ENCODE peak calls at places on chromosomes 13 and 19, in six cellular contexts. One of them, this sample, is unnamed.
A peak's percentile ranks its signal among the peaks of the same experiment; 100 is the strongest.

GRCh38 chr13:102667023-102667422 is 27.8 kb downstream of the METTL21C start:
- ATAC-seq in mucosa of descending colon: no peak
- ATAC-seq in left cardiac atrium: no peak
- ATAC-seq in left colon: no peak
- ATAC-seq in lower lobe of right lung: no peak
- ATAC-seq in CD4-positive, alpha-beta T cell: no peak
- ATAC-seq in this sample: no peak

GRCh38 chr13:57874530-57874929 is 243.0 kb downstream of the PCDH17 start:
- ATAC-seq in lower lobe of right lung: no peak
- ATAC-seq in CD4-positive, alpha-beta T cell: no peak
- ATAC-seq in mucosa of descending colon: no peak
- ATAC-seq in left colon: no peak
- ATAC-seq in left cardiac atrium: peak; percentile 92
- ATAC-seq in this sample: no peak

GRCh38 chr13:52001120-52001731 is 10.0 kb downstream of the ATP7B start:
- ATAC-seq in left colon: peak; percentile 35
- ATAC-seq in left cardiac atrium: peak; percentile 49
- ATAC-seq in lower lobe of right lung: peak; percentile 59
- ATAC-seq in mucosa of descending colon: peak; percentile 50
- ATAC-seq in CD4-positive, alpha-beta T cell: peak; percentile 81
- ATAC-seq in this sample: no peak

GRCh38 chr13:60583196-60583908 is 186.3 kb downstream of the TDRD3 start:
- ATAC-seq in left colon: no peak
- ATAC-seq in mucosa of descending colon: no peak
- ATAC-seq in lower lobe of right lung: peak; percentile 25
- ATAC-seq in left cardiac atrium: peak; percentile 30
- ATAC-seq in CD4-positive, alpha-beta T cell: no peak
- ATAC-seq in this sample: no peak

GRCh38 chr13:100440756-100441421 is 147.7 kb downstream of the GGACT start:
- ATAC-seq in left colon: no peak
- ATAC-seq in lower lobe of right lung: no peak
- ATAC-seq in mucosa of descending colon: no peak
- ATAC-seq in CD4-positive, alpha-beta T cell: no peak
- ATAC-seq in left cardiac atrium: peak; percentile 35
- ATAC-seq in this sample: no peak

GRCh38 chr19:46271488-46272197 is 25.2 kb upstream of the HIF3A start:
- ATAC-seq in lower lobe of right lung: peak; percentile 61
- ATAC-seq in left colon: no peak
- ATAC-seq in mucosa of descending colon: no peak
- ATAC-seq in CD4-positive, alpha-beta T cell: no peak
- ATAC-seq in left cardiac atrium: peak; percentile 72
- ATAC-seq in this sample: peak; percentile 31

GRCh38 chr19:51114087-51114714 is 6.0 kb upstream of the CTU1 start:
- ATAC-seq in mucosa of descending colon: no peak
- ATAC-seq in left cardiac atrium: no peak
- ATAC-seq in CD4-positive, alpha-beta T cell: peak; percentile 75
- ATAC-seq in lower lobe of right lung: no peak
- ATAC-seq in left colon: no peak
- ATAC-seq in this sample: no peak

GRCh38 chr13:58795715-58796114 is 1164.2 kb downstream of the PCDH17 start:
- ATAC-seq in left colon: no peak
- ATAC-seq in CD4-positive, alpha-beta T cell: no peak
- ATAC-seq in mucosa of descending colon: no peak
- ATAC-seq in lower lobe of right lung: no peak
- ATAC-seq in left cardiac atrium: no peak
- ATAC-seq in this sample: no peak

GRCh38 chr13:48998893-48999292 is 23.2 kb downstream of the FNDC3A start:
- ATAC-seq in lower lobe of right lung: peak; percentile 54
- ATAC-seq in left cardiac atrium: no peak
- ATAC-seq in mucosa of descending colon: peak; percentile 32
- ATAC-seq in left colon: peak; percentile 78
- ATAC-seq in CD4-positive, alpha-beta T cell: no peak
- ATAC-seq in this sample: no peak

GRCh38 chr19:14183741-14184395 is 22.1 kb downstream of the ADGRL1 start:
- ATAC-seq in mucosa of descending colon: no peak
- ATAC-seq in left colon: no peak
- ATAC-seq in lower lobe of right lung: peak; percentile 5
- ATAC-seq in left cardiac atrium: peak; percentile 14
- ATAC-seq in CD4-positive, alpha-beta T cell: no peak
- ATAC-seq in this sample: no peak

GRCh38 chr13:76798037-76798436 is 88.2 kb downstream of the KCTD12 start:
- ATAC-seq in CD4-positive, alpha-beta T cell: no peak
- ATAC-seq in mucosa of descending colon: peak; percentile 63
- ATAC-seq in left colon: peak; percentile 44
- ATAC-seq in lower lobe of right lung: peak; percentile 73
- ATAC-seq in left cardiac atrium: peak; percentile 32
- ATAC-seq in this sample: no peak

GRCh38 chr13:43611631-43612416 is 174.9 kb downstream of the ENOX1 start:
- ATAC-seq in left cardiac atrium: no peak
- ATAC-seq in left colon: no peak
- ATAC-seq in CD4-positive, alpha-beta T cell: no peak
- ATAC-seq in mucosa of descending colon: no peak
- ATAC-seq in lower lobe of right lung: no peak
- ATAC-seq in this sample: no peak

GRCh38 chr19:5913739-5914357 is at the start of gene CAPS:
- ATAC-seq in CD4-positive, alpha-beta T cell: no peak
- ATAC-seq in mucosa of descending colon: peak; percentile 88
- ATAC-seq in left colon: peak; percentile 84
- ATAC-seq in lower lobe of right lung: peak; percentile 91
- ATAC-seq in left cardiac atrium: peak; percentile 81
- ATAC-seq in this sample: peak; percentile 80

GRCh38 chr19:15367439-15367838 is 12.1 kb downstream of the AKAP8 start:
- ATAC-seq in left cardiac atrium: peak; percentile 45
- ATAC-seq in left colon: peak; percentile 44
- ATAC-seq in mucosa of descending colon: no peak
- ATAC-seq in lower lobe of right lung: no peak
- ATAC-seq in CD4-positive, alpha-beta T cell: no peak
- ATAC-seq in this sample: no peak

GRCh38 chr13:87311165-87311564 is 360.0 kb upstream of the SLITRK5 start:
- ATAC-seq in mucosa of descending colon: no peak
- ATAC-seq in lower lobe of right lung: no peak
- ATAC-seq in left cardiac atrium: no peak
- ATAC-seq in left colon: no peak
- ATAC-seq in CD4-positive, alpha-beta T cell: no peak
- ATAC-seq in this sample: no peak

GRCh38 chr13:109431217-109431616 is 355.2 kb downstream of the IRS2 start:
- ATAC-seq in mucosa of descending colon: no peak
- ATAC-seq in left cardiac atrium: no peak
- ATAC-seq in left colon: no peak
- ATAC-seq in CD4-positive, alpha-beta T cell: no peak
- ATAC-seq in lower lobe of right lung: no peak
- ATAC-seq in this sample: no peak

GRCh38 chr19:43311706-43312105 is 41.8 kb upstream of the CD177 start:
- ATAC-seq in mucosa of descending colon: no peak
- ATAC-seq in CD4-positive, alpha-beta T cell: no peak
- ATAC-seq in left cardiac atrium: no peak
- ATAC-seq in lower lobe of right lung: no peak
- ATAC-seq in left colon: no peak
- ATAC-seq in this sample: no peak

GRCh38 chr13:109569938-109570711 is 216.3 kb downstream of the IRS2 start:
- ATAC-seq in left cardiac atrium: no peak
- ATAC-seq in CD4-positive, alpha-beta T cell: peak; percentile 85
- ATAC-seq in lower lobe of right lung: no peak
- ATAC-seq in mucosa of descending colon: peak; percentile 69
- ATAC-seq in left colon: no peak
- ATAC-seq in this sample: no peak

GRCh38 chr19:36183455-36183741 is 31.1 kb downstream of the ZNF565 start:
- ATAC-seq in left colon: no peak
- ATAC-seq in lower lobe of right lung: no peak
- ATAC-seq in CD4-positive, alpha-beta T cell: no peak
- ATAC-seq in mucosa of descending colon: no peak
- ATAC-seq in left cardiac atrium: peak; percentile 78
- ATAC-seq in this sample: no peak

GRCh38 chr13:37565425-37565824 is 33.1 kb downstream of the POSTN start:
- ATAC-seq in left cardiac atrium: no peak
- ATAC-seq in mucosa of descending colon: no peak
- ATAC-seq in lower lobe of right lung: no peak
- ATAC-seq in left colon: no peak
- ATAC-seq in CD4-positive, alpha-beta T cell: no peak
- ATAC-seq in this sample: no peak

GRCh38 chr13:75415720-75416119 is 66.2 kb downstream of the TBC1D4 start:
- ATAC-seq in left colon: no peak
- ATAC-seq in CD4-positive, alpha-beta T cell: no peak
- ATAC-seq in mucosa of descending colon: no peak
- ATAC-seq in lower lobe of right lung: no peak
- ATAC-seq in left cardiac atrium: peak; percentile 37
- ATAC-seq in this sample: peak; percentile 64

GRCh38 chr19:27392027-27392632 is 1820.8 kb downstream of the UQCRFS1 start:
- ATAC-seq in left colon: no peak
- ATAC-seq in lower lobe of right lung: peak; percentile 18
- ATAC-seq in left cardiac atrium: no peak
- ATAC-seq in mucosa of descending colon: no peak
- ATAC-seq in CD4-positive, alpha-beta T cell: no peak
- ATAC-seq in this sample: no peak

GRCh38 chr13:33865945-33866344 is 48.0 kb downstream of the RFC3 start:
- ATAC-seq in lower lobe of right lung: no peak
- ATAC-seq in mucosa of descending colon: no peak
- ATAC-seq in CD4-positive, alpha-beta T cell: no peak
- ATAC-seq in left colon: no peak
- ATAC-seq in left cardiac atrium: no peak
- ATAC-seq in this sample: no peak

GRCh38 chr19:50549927-50550593 is 18.2 kb downstream of the LRRC4B start:
- ATAC-seq in left colon: no peak
- ATAC-seq in CD4-positive, alpha-beta T cell: no peak
- ATAC-seq in left cardiac atrium: no peak
- ATAC-seq in lower lobe of right lung: no peak
- ATAC-seq in mucosa of descending colon: no peak
- ATAC-seq in this sample: no peak

GRCh38 chr19:35159606-35160005 is 5.1 kb downstream of the FXYD5 start:
- ATAC-seq in left colon: no peak
- ATAC-seq in mucosa of descending colon: no peak
- ATAC-seq in CD4-positive, alpha-beta T cell: no peak
- ATAC-seq in left cardiac atrium: no peak
- ATAC-seq in lower lobe of right lung: no peak
- ATAC-seq in this sample: no peak

GRCh38 chr19:29625316-29625715 is 19.2 kb downstream of the POP4 start:
- ATAC-seq in lower lobe of right lung: no peak
- ATAC-seq in CD4-positive, alpha-beta T cell: no peak
- ATAC-seq in mucosa of descending colon: no peak
- ATAC-seq in left cardiac atrium: no peak
- ATAC-seq in left colon: no peak
- ATAC-seq in this sample: no peak

GRCh38 chr19:42368360-42368759 is 21.7 kb downstream of the CNFN start:
- ATAC-seq in mucosa of descending colon: no peak
- ATAC-seq in CD4-positive, alpha-beta T cell: no peak
- ATAC-seq in lower lobe of right lung: no peak
- ATAC-seq in left colon: no peak
- ATAC-seq in left cardiac atrium: no peak
- ATAC-seq in this sample: no peak

GRCh38 chr13:71171740-71172139 is 695.3 kb downstream of the DACH1 start:
- ATAC-seq in lower lobe of right lung: no peak
- ATAC-seq in CD4-positive, alpha-beta T cell: no peak
- ATAC-seq in mucosa of descending colon: no peak
- ATAC-seq in left colon: no peak
- ATAC-seq in left cardiac atrium: no peak
- ATAC-seq in this sample: no peak

GRCh38 chr13:19581675-19582074 is 20.3 kb upstream of the TPTE2 start:
- ATAC-seq in lower lobe of right lung: no peak
- ATAC-seq in left colon: no peak
- ATAC-seq in CD4-positive, alpha-beta T cell: no peak
- ATAC-seq in mucosa of descending colon: no peak
- ATAC-seq in left cardiac atrium: no peak
- ATAC-seq in this sample: no peak

GRCh38 chr13:33218020-33218419 is 67.5 kb downstream of the STARD13 start:
- ATAC-seq in left cardiac atrium: no peak
- ATAC-seq in left colon: peak; percentile 94
- ATAC-seq in mucosa of descending colon: peak; percentile 96
- ATAC-seq in CD4-positive, alpha-beta T cell: no peak
- ATAC-seq in lower lobe of right lung: peak; percentile 45
- ATAC-seq in this sample: no peak

GRCh38 chr13:106796280-106797047 is 228.5 kb upstream of the ARGLU1 start:
- ATAC-seq in CD4-positive, alpha-beta T cell: no peak
- ATAC-seq in mucosa of descending colon: no peak
- ATAC-seq in lower lobe of right lung: no peak
- ATAC-seq in left colon: no peak
- ATAC-seq in left cardiac atrium: no peak
- ATAC-seq in this sample: no peak

GRCh38 chr19:4547303-4548237 is 7.7 kb upstream of the LRG1 start:
- ATAC-seq in lower lobe of right lung: peak; percentile 57
- ATAC-seq in left colon: peak; percentile 59
- ATAC-seq in CD4-positive, alpha-beta T cell: no peak
- ATAC-seq in left cardiac atrium: no peak
- ATAC-seq in mucosa of descending colon: peak; percentile 69
- ATAC-seq in this sample: no peak

This sample was measured in gastroesophageal sphincter.